ENCODE peak calls at places on chromosomes 5 and 9, in four cellular contexts. One of them, this sample, is unnamed.

GRCh38 chr5:150401076-150401375 is 11.7 kb downstream of the CD74 start:
- DNase-seq in cardiac muscle cell: no peak
- DNase-seq in astrocyte: no peak
- DNase-seq in AG09309: no peak
- DNase-seq in this sample: no peak

GRCh38 chr5:176810084-176810597 is at the start of gene UNC5A:
- DNase-seq in AG09309: no peak
- DNase-seq in cardiac muscle cell: peak
- DNase-seq in astrocyte: peak
- DNase-seq in this sample: peak

GRCh38 chr5:133816791-133817190 is 151.6 kb downstream of the C5orf15 start:
- DNase-seq in AG09309: no peak
- DNase-seq in astrocyte: no peak
- DNase-seq in cardiac muscle cell: no peak
- DNase-seq in this sample: no peak

GRCh38 chr9:34454571-34455065 is 3.8 kb downstream of the FAM219A start:
- DNase-seq in astrocyte: peak
- DNase-seq in cardiac muscle cell: no peak
- DNase-seq in AG09309: no peak
- DNase-seq in this sample: peak

GRCh38 chr5:138340008-138340407 is 1.9 kb downstream of the FAM53C start:
- DNase-seq in AG09309: no peak
- DNase-seq in cardiac muscle cell: no peak
- DNase-seq in astrocyte: no peak
- DNase-seq in this sample: no peak

GRCh38 chr9:72228282-72228681 is 79.0 kb downstream of the GDA start:
- DNase-seq in cardiac muscle cell: no peak
- DNase-seq in AG09309: no peak
- DNase-seq in astrocyte: no peak
- DNase-seq in this sample: no peak

GRCh38 chr9:129197978-129198736 is 20.1 kb upstream of the IER5L start:
- DNase-seq in AG09309: peak
- DNase-seq in astrocyte: peak
- DNase-seq in cardiac muscle cell: no peak
- DNase-seq in this sample: peak

GRCh38 chr5:150517272-150518152 is 9.6 kb downstream of the NDST1 start:
- DNase-seq in AG09309: peak
- DNase-seq in cardiac muscle cell: no peak
- DNase-seq in astrocyte: peak
- DNase-seq in this sample: peak

GRCh38 chr5:35136386-35136785 is 88.6 kb upstream of the AGXT2 start:
- DNase-seq in cardiac muscle cell: no peak
- DNase-seq in AG09309: peak
- DNase-seq in astrocyte: peak
- DNase-seq in this sample: peak

GRCh38 chr9:35406183-35406959 is 83.5 kb upstream of the RUSC2 start:
- DNase-seq in cardiac muscle cell: peak
- DNase-seq in astrocyte: no peak
- DNase-seq in AG09309: no peak
- DNase-seq in this sample: no peak

GRCh38 chr9:34372598-34373011 is 4.1 kb downstream of the MYORG start:
- DNase-seq in AG09309: no peak
- DNase-seq in cardiac muscle cell: no peak
- DNase-seq in astrocyte: no peak
- DNase-seq in this sample: no peak

GRCh38 chr5:125798311-125798710 is 624.9 kb upstream of the GRAMD2B start:
- DNase-seq in astrocyte: peak
- DNase-seq in AG09309: no peak
- DNase-seq in cardiac muscle cell: peak
- DNase-seq in this sample: peak

GRCh38 chr9:130406278-130406895 is 38.4 kb upstream of the ASS1 start:
- DNase-seq in astrocyte: no peak
- DNase-seq in cardiac muscle cell: no peak
- DNase-seq in AG09309: no peak
- DNase-seq in this sample: no peak

GRCh38 chr9:138022121-138022741 is 144.6 kb downstream of the CACNA1B start:
- DNase-seq in cardiac muscle cell: peak
- DNase-seq in astrocyte: no peak
- DNase-seq in AG09309: no peak
- DNase-seq in this sample: no peak

GRCh38 chr5:100840769-100841168 is 62.3 kb downstream of the ST8SIA4 start:
- DNase-seq in astrocyte: no peak
- DNase-seq in cardiac muscle cell: no peak
- DNase-seq in AG09309: no peak
- DNase-seq in this sample: no peak

GRCh38 chr9:34254966-34255825 is 73.9 kb downstream of the KIF24 start:
- DNase-seq in AG09309: no peak
- DNase-seq in astrocyte: no peak
- DNase-seq in cardiac muscle cell: no peak
- DNase-seq in this sample: no peak

GRCh38 chr9:93071464-93071863 is 13.0 kb downstream of the SUSD3 start:
- DNase-seq in AG09309: no peak
- DNase-seq in astrocyte: peak
- DNase-seq in cardiac muscle cell: no peak
- DNase-seq in this sample: no peak

GRCh38 chr5:151427258-151427657 is 20.1 kb upstream of the SLC36A1 start:
- DNase-seq in astrocyte: no peak
- DNase-seq in cardiac muscle cell: no peak
- DNase-seq in AG09309: no peak
- DNase-seq in this sample: no peak

GRCh38 chr5:9188131-9188530 is 357.7 kb downstream of the SEMA5A start:
- DNase-seq in cardiac muscle cell: no peak
- DNase-seq in astrocyte: peak
- DNase-seq in AG09309: peak
- DNase-seq in this sample: no peak

GRCh38 chr9:96122255-96122654 is 179.7 kb downstream of the HSD17B3 start:
- DNase-seq in AG09309: no peak
- DNase-seq in astrocyte: no peak
- DNase-seq in cardiac muscle cell: no peak
- DNase-seq in this sample: no peak

GRCh38 chr9:92657296-92658094 is 12.4 kb downstream of the IPPK start:
- DNase-seq in astrocyte: no peak
- DNase-seq in AG09309: no peak
- DNase-seq in cardiac muscle cell: no peak
- DNase-seq in this sample: no peak

GRCh38 chr9:137494104-137494544 is 35.0 kb upstream of the NSMF start:
- DNase-seq in cardiac muscle cell: no peak
- DNase-seq in AG09309: no peak
- DNase-seq in astrocyte: no peak
- DNase-seq in this sample: no peak

GRCh38 chr9:100595391-100596199 is 17.7 kb downstream of the CAVIN4 start:
- DNase-seq in AG09309: no peak
- DNase-seq in astrocyte: no peak
- DNase-seq in cardiac muscle cell: peak
- DNase-seq in this sample: no peak

GRCh38 chr5:128711216-128711615 is 173.2 kb upstream of the FBN2 start:
- DNase-seq in astrocyte: no peak
- DNase-seq in AG09309: no peak
- DNase-seq in cardiac muscle cell: no peak
- DNase-seq in this sample: no peak

GRCh38 chr5:139961435-139962157 is 81.5 kb downstream of the NRG2 start:
- DNase-seq in AG09309: no peak
- DNase-seq in cardiac muscle cell: no peak
- DNase-seq in astrocyte: no peak
- DNase-seq in this sample: no peak

GRCh38 chr9:89473762-89474469 is 24.0 kb downstream of the SEMA4D start:
- DNase-seq in AG09309: peak
- DNase-seq in astrocyte: peak
- DNase-seq in cardiac muscle cell: no peak
- DNase-seq in this sample: no peak

GRCh38 chr9:17222932-17223331 is 88.1 kb downstream of the CNTLN start:
- DNase-seq in cardiac muscle cell: no peak
- DNase-seq in astrocyte: no peak
- DNase-seq in AG09309: no peak
- DNase-seq in this sample: no peak

GRCh38 chr5:108748010-108748353 is 285 bp downstream of the FER start:
- DNase-seq in cardiac muscle cell: peak
- DNase-seq in AG09309: no peak
- DNase-seq in astrocyte: no peak
- DNase-seq in this sample: no peak

GRCh38 chr9:133632806-133633680 is 3.1 kb upstream of the DBH start:
- DNase-seq in AG09309: no peak
- DNase-seq in astrocyte: no peak
- DNase-seq in cardiac muscle cell: peak
- DNase-seq in this sample: no peak

GRCh38 chr5:127875235-127876021 is 172.2 kb downstream of the CCDC192 start:
- DNase-seq in cardiac muscle cell: peak
- DNase-seq in astrocyte: peak
- DNase-seq in AG09309: no peak
- DNase-seq in this sample: peak

GRCh38 chr9:95808001-95808400 is 67.5 kb upstream of the ERCC6L2 start:
- DNase-seq in AG09309: no peak
- DNase-seq in astrocyte: no peak
- DNase-seq in cardiac muscle cell: no peak
- DNase-seq in this sample: no peak

DNA sequence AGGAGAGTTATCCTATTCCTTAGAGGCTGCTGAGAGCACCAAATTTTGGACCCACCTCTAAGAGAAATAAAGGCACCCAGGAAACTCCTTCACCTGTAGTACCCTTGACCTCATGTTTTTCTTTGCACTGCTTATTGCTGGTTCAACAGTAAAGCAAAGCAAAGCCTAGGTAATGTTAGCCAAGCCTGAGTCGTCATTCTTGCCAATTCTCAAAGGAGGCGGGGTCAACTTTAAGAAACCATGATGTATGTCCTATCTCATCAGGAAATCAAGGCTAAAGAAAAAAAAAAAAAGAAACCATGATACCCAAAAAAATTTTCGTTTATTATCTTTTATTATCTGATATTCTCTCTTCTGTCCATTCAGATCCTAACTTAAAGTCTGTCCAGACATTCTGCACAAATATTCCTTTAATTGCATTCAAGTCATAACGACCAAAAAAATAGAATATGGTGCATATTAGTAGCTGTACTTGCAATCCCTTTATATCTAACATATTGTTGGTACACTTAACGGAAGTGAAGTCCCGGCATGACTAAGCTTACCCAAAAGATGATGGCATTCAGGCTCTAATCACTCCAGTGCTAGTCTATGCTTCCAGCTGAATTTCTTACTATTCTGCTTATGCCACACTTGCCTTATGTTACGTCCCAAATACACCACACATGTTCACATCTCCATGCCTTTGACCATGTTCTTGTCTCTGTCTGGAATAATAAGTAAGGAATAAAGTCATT is 1.8 kb downstream of the AUH start:
- DNase-seq in cardiac muscle cell: no peak
- DNase-seq in AG09309: no peak
- DNase-seq in astrocyte: no peak
- DNase-seq in this sample: no peak
- H3K4me3 ChIP-seq in cardiac muscle cell: peak
- H3K4me3 ChIP-seq in AG09309: no peak
- H3K4me3 ChIP-seq in astrocyte: peak
- H3K4me3 ChIP-seq in this sample: peak

DNA sequence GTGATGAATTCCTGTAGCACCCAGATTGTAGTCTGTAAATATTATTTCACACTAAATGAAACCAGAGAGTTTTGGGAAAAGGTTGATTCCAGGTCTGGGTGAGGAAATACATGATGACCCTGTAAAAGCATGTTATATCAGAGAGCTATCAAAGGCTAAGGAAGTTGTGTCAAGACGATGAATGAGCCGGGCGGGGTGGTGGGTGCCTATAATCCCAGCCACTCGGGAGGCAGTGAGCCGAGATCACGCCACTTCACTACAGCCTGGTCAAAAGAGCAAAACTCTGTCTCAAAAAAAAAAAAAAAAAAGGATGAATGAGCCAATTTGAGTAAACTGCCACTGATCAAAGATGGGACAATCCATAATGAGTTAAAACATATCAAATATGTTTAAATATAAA is 29.2 kb downstream of the IL6ST start:
- DNase-seq in astrocyte: no peak
- DNase-seq in cardiac muscle cell: no peak
- DNase-seq in AG09309: no peak
- DNase-seq in this sample: no peak
- H3K4me3 ChIP-seq in astrocyte: no peak
- H3K4me3 ChIP-seq in cardiac muscle cell: no peak
- H3K4me3 ChIP-seq in AG09309: no peak
- H3K4me3 ChIP-seq in this sample: no peak

DNA sequence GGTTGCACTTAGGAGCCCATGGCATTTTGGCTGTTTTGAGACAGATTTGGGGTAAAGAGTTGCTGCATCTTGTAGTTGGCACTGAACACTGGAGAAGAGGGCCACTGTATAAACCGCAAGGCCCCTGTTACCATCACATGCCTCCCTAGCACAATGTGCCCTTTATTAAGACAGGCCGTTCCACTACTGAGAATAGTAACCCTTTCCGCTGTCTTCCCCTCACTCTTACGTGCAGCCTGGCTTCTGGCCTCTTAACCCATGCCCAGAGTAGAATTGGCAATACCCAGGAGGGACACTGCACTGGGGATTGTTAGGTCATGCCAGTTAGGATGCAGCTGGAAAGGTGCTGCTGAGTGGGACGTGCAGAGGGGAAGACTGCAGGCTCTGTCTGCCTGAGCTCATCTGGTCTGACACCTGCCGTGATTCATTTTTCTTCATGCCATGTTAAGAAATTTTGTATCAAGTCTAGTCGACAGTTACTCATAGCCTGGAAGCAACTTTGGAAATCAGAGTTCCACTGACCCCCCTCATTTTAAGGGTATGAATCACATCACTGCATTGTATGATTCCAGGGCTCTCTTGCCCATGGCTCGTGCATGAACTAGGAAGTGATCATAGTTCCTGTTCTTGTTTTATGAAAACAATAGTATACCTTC is 146.9 kb upstream of the DMRT1 start:
- DNase-seq in cardiac muscle cell: no peak
- DNase-seq in AG09309: peak
- DNase-seq in astrocyte: peak
- DNase-seq in this sample: peak
- H3K4me3 ChIP-seq in cardiac muscle cell: no peak
- H3K4me3 ChIP-seq in AG09309: peak
- H3K4me3 ChIP-seq in astrocyte: peak
- H3K4me3 ChIP-seq in this sample: peak

DNA sequence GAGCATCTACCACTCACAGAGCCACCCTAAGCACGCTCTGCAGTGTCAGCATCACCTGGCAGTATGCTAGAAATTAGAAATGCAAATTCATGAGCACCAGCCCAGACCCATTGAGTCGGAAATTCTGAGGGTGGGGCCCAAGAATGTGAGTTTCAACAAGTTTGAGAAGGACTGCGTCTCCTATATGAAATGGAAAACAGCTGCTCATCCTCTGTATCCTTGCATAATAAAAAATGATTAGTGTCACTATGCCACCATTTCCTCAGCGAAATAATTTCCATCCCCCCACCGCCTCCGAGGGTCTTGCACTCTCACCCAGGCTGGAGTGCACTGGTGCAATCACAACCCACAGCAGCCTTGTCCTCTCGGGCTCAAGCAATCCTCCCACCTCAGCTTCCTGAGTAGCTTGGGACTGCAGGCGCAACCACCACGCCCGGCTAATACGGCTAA is 1.3 kb upstream of the IQGAP2 start:
- DNase-seq in astrocyte: no peak
- DNase-seq in AG09309: no peak
- DNase-seq in cardiac muscle cell: no peak
- DNase-seq in this sample: no peak
- H3K4me3 ChIP-seq in astrocyte: no peak
- H3K4me3 ChIP-seq in AG09309: no peak
- H3K4me3 ChIP-seq in cardiac muscle cell: peak
- H3K4me3 ChIP-seq in this sample: no peak

GRCh38 chr9:21096172-21096900 is 18.6 kb upstream of the IFNB1 start:
- DNase-seq in cardiac muscle cell: no peak
- DNase-seq in AG09309: peak
- DNase-seq in astrocyte: peak
- DNase-seq in this sample: peak
- H3K4me3 ChIP-seq in cardiac muscle cell: no peak
- H3K4me3 ChIP-seq in AG09309: peak
- H3K4me3 ChIP-seq in astrocyte: no peak
- H3K4me3 ChIP-seq in this sample: peak